ENCODE peak calls at places on chromosomes 16 and 17, in five cellular contexts. One of them, this sample, is unnamed.

GRCh38 chr16:10728035-10728462 is 15.6 kb upstream of the NUBP1 start:
- DNase-seq in mucosa of descending colon: no peak
- DNase-seq in left lung: no peak
- DNase-seq in brain microvascular endothelial cell: no peak
- DNase-seq in CD8-positive, alpha-beta T cell: no peak
- DNase-seq in this sample: no peak

GRCh38 chr16:24139282-24139681 is 116.9 kb upstream of the CACNG3 start:
- DNase-seq in mucosa of descending colon: no peak
- DNase-seq in left lung: no peak
- DNase-seq in brain microvascular endothelial cell: no peak
- DNase-seq in CD8-positive, alpha-beta T cell: no peak
- DNase-seq in this sample: no peak

GRCh38 chr17:30222741-30223175 is 12.7 kb downstream of the SLC6A4 start:
- DNase-seq in mucosa of descending colon: peak
- DNase-seq in left lung: no peak
- DNase-seq in brain microvascular endothelial cell: no peak
- DNase-seq in CD8-positive, alpha-beta T cell: no peak
- DNase-seq in this sample: no peak

GRCh38 chr17:42120161-42121065 is 754 bp downstream of the KAT2A start:
- DNase-seq in mucosa of descending colon: peak
- DNase-seq in left lung: no peak
- DNase-seq in brain microvascular endothelial cell: no peak
- DNase-seq in CD8-positive, alpha-beta T cell: no peak
- DNase-seq in this sample: no peak

GRCh38 chr16:57985204-57986121 is 14.5 kb upstream of the CNGB1 start:
- DNase-seq in mucosa of descending colon: no peak
- DNase-seq in left lung: peak
- DNase-seq in brain microvascular endothelial cell: no peak
- DNase-seq in CD8-positive, alpha-beta T cell: no peak
- DNase-seq in this sample: no peak

GRCh38 chr16:4654387-4654901 is 29.8 kb downstream of the MGRN1 start:
- DNase-seq in mucosa of descending colon: no peak
- DNase-seq in left lung: no peak
- DNase-seq in brain microvascular endothelial cell: no peak
- DNase-seq in CD8-positive, alpha-beta T cell: no peak
- DNase-seq in this sample: no peak

GRCh38 chr17:77919276-77919675 is 39.2 kb upstream of the TNRC6C start:
- DNase-seq in mucosa of descending colon: no peak
- DNase-seq in left lung: no peak
- DNase-seq in brain microvascular endothelial cell: no peak
- DNase-seq in CD8-positive, alpha-beta T cell: no peak
- DNase-seq in this sample: no peak

GRCh38 chr17:31158741-31159377 is 64.1 kb downstream of the NF1 start:
- DNase-seq in mucosa of descending colon: no peak
- DNase-seq in left lung: no peak
- DNase-seq in brain microvascular endothelial cell: no peak
- DNase-seq in CD8-positive, alpha-beta T cell: no peak
- DNase-seq in this sample: peak

GRCh38 chr17:72030067-72030899 is 90.5 kb upstream of the SOX9 start:
- DNase-seq in mucosa of descending colon: peak
- DNase-seq in left lung: peak
- DNase-seq in brain microvascular endothelial cell: peak
- DNase-seq in CD8-positive, alpha-beta T cell: peak
- DNase-seq in this sample: peak
- TF ChIP-seq CTCF in mucosa of descending colon: peak
- TF ChIP-seq CTCF in left lung: no peak
- TF ChIP-seq CTCF in brain microvascular endothelial cell: peak
- TF ChIP-seq CTCF in CD8-positive, alpha-beta T cell: no peak
- TF ChIP-seq CTCF in this sample: peak

DNA sequence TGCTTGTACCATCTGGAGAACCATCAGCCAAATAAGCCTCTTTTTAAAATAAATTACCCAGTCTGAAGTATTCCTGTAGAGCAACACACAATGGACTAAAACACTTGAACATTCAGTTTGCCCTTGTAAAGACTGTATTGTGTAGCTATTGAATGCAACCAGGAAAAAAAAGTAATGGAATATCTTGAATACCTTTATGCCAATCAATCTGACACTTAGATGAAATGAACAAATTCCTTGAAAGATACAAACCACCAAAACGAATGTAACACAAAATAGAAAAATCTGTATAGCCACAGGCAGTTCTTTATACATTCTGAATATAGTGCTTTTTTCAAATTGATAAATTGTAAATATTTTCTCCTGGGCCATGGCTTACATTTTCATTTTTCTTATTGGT is 63.3 kb upstream of the KCNJ16 start:
- DNase-seq in mucosa of descending colon: no peak
- DNase-seq in left lung: no peak
- DNase-seq in brain microvascular endothelial cell: no peak
- DNase-seq in CD8-positive, alpha-beta T cell: no peak
- DNase-seq in this sample: no peak
- H3K4me3 ChIP-seq in mucosa of descending colon: no peak
- H3K4me3 ChIP-seq in left lung: no peak
- H3K4me3 ChIP-seq in brain microvascular endothelial cell: no peak
- H3K4me3 ChIP-seq in CD8-positive, alpha-beta T cell: no peak
- H3K4me3 ChIP-seq in this sample: no peak

GRCh38 chr17:13256545-13256944 is 238.7 kb upstream of the ELAC2 start:
- DNase-seq in mucosa of descending colon: no peak
- DNase-seq in left lung: no peak
- DNase-seq in brain microvascular endothelial cell: no peak
- DNase-seq in CD8-positive, alpha-beta T cell: no peak
- DNase-seq in this sample: no peak
- TF ChIP-seq CTCF in mucosa of descending colon: no peak
- TF ChIP-seq CTCF in left lung: no peak
- TF ChIP-seq CTCF in brain microvascular endothelial cell: no peak
- TF ChIP-seq CTCF in CD8-positive, alpha-beta T cell: no peak
- TF ChIP-seq CTCF in this sample: no peak

DNA sequence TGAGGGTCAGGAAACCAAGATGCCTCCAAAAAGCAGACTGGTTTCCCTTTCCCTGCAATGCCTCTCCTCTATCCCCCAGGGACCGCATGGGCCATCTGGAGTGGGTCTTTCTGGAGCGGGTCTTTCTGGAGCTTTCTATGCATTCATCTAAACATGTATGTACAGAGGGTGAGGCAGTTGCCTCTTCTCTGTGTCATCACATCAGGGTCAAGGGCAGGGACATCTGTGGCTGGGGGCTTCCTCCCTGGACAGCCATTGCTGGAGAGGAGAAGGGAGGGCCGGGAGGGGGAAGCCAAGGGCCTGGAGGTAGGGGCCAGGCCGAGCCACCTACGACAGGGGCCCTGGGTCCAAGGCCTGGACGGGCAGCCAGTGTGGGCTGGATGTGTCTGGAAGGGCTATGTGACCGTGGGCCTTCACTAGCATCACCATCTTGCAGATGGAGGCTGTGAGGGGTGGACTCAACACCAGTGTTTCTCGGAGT is 840 bp downstream of the ADCY7 start:
- DNase-seq in mucosa of descending colon: no peak
- DNase-seq in left lung: peak
- DNase-seq in brain microvascular endothelial cell: no peak
- DNase-seq in CD8-positive, alpha-beta T cell: no peak
- DNase-seq in this sample: no peak
- H3K4me3 ChIP-seq in mucosa of descending colon: no peak
- H3K4me3 ChIP-seq in left lung: peak
- H3K4me3 ChIP-seq in brain microvascular endothelial cell: peak
- H3K4me3 ChIP-seq in CD8-positive, alpha-beta T cell: peak
- H3K4me3 ChIP-seq in this sample: peak